ENCODE peak calls at places on chromosomes 5 and 9, in nine cellular contexts. G is tibial nerve, M is spleen, E is GM06990, R is IMR-90, I is testis, B is esophagus squamous epithelium, P is heart left ventricle, O is PC-3. T is an unnamed sample.

GRCh38 chr5:61333351-61334223 is 1.5 kb downstream of the ZSWIM6 start:
- DNase-seq in G (no peak), M (peak), E (peak), R (no peak), I (peak), B (no peak), P (peak), O (peak), T (no peak)

GRCh38 chr5:36607838-36608783 is 1.7 kb downstream of the SLC1A3 start:
- DNase-seq in G (no peak), M (no peak), E (no peak), R (no peak), I (no peak), B (no peak), P (no peak), O (peak), T (peak)

GRCh38 chr9:136014928-136015633 is 53.9 kb upstream of the UBAC1 start:
- DNase-seq in G (no peak), M (peak), E (no peak), R (no peak), I (no peak), B (no peak), P (no peak), O (no peak), T (no peak)

GRCh38 chr5:146515473-146516150 is 378 bp downstream of the GPR151 start:
- DNase-seq in G (no peak), M (no peak), E (no peak), R (no peak), I (no peak), B (no peak), P (no peak), O (no peak), T (no peak)

GRCh38 chr5:125338804-125339203 is 592.4 kb upstream of the ZNF608 start:
- DNase-seq in G (no peak), M (no peak), E (no peak), R (no peak), I (no peak), B (no peak), P (no peak), O (no peak), T (no peak)

GRCh38 chr5:93243481-93243880 is 337.5 kb downstream of the NR2F1-AS1 start:
- DNase-seq in G (no peak), M (no peak), E (no peak), R (no peak), I (no peak), B (no peak), P (no peak), O (no peak), T (no peak)

GRCh38 chr9:121916008-121916407 is 177.1 kb downstream of the TTLL11 start:
- DNase-seq in G (no peak), M (no peak), E (no peak), R (peak), I (no peak), B (no peak), P (no peak), O (no peak), T (peak)

GRCh38 chr5:45262061-45262590 is 434.1 kb downstream of the HCN1 start:
- DNase-seq in G (no peak), M (peak), E (no peak), R (no peak), I (peak), B (no peak), P (no peak), O (no peak), T (no peak)

GRCh38 chr5:172807766-172808311 is 26.2 kb upstream of the ERGIC1 start:
- DNase-seq in G (no peak), M (no peak), E (no peak), R (no peak), I (no peak), B (no peak), P (no peak), O (no peak), T (no peak)

GRCh38 chr5:172809774-172810173 is 24.3 kb upstream of the ERGIC1 start:
- DNase-seq in G (no peak), M (no peak), E (no peak), R (no peak), I (no peak), B (no peak), P (no peak), O (no peak), T (no peak)

GRCh38 chr5:172805018-172805683 is 28.9 kb upstream of the ERGIC1 start:
- DNase-seq in G (no peak), M (no peak), E (no peak), R (no peak), I (no peak), B (no peak), P (no peak), O (no peak), T (no peak)

GRCh38 chr5:172805736-172806255 is 28.3 kb upstream of the ERGIC1 start:
- DNase-seq in G (no peak), M (peak), E (no peak), R (no peak), I (no peak), B (no peak), P (no peak), O (no peak), T (no peak)

GRCh38 chr5:172806897-172807672 is 27.0 kb upstream of the ERGIC1 start:
- DNase-seq in G (peak), M (peak), E (peak), R (peak), I (peak), B (peak), P (peak), O (peak), T (peak)
- H3K4me3 ChIP-seq in G (peak), M (peak), E (peak), R (no peak), I (no peak), B (peak), P (peak), O (no peak), T (no peak)

DNA sequence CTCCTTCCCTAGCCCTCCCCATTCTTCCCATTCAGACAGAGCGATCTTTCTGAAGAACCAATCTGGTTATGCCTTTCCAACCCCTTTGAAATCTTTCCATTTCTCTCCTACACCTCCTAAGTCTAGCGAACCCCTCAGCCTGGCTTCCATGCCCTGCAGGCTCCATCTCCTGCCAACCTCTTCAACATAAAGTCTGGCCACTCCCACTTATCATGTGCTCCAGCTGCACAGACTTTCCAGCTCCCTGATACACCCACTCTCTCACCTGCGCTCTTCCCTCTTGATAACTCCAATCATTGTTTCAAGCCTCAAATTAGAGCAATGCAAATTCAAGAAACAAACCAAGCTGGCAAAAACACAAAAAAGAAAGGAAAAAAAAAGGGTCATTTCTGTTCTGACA is 3.8 kb upstream of the ORM1 start:
- DNase-seq in G (no peak), M (peak), E (no peak), R (no peak), I (peak), B (no peak), P (no peak), O (no peak), T (no peak)
- TF ChIP-seq CTCF in G (no peak), M (no peak), E (no peak), R (no peak), I (no peak), B (no peak), P (no peak), O (no peak), T (no peak)

GRCh38 chr9:13070612-13071595 is 208.6 kb downstream of the MPDZ start:
- DNase-seq in G (no peak), M (no peak), E (no peak), R (no peak), I (no peak), B (no peak), P (no peak), O (no peak), T (no peak)
- H3K4me3 ChIP-seq in G (no peak), M (no peak), E (no peak), R (no peak), I (no peak), B (no peak), P (no peak), O (no peak), T (no peak)

GRCh38 chr5:149904977-149905376 is 39.6 kb downstream of the PDE6A start:
- DNase-seq in G (no peak), M (no peak), E (no peak), R (no peak), I (no peak), B (no peak), P (no peak), O (no peak), T (no peak)
- TF ChIP-seq CTCF in G (no peak), M (no peak), E (no peak), R (no peak), I (no peak), B (no peak), P (no peak), O (no peak), T (no peak)

GRCh38 chr5:524442-525163 is at the start of gene SLC9A3:
- DNase-seq in G (no peak), M (no peak), E (no peak), R (no peak), I (no peak), B (no peak), P (no peak), O (no peak), T (no peak)
- H3K4me3 ChIP-seq in G (peak), M (peak), E (no peak), R (no peak), I (no peak), B (peak), P (peak), O (no peak), T (no peak)

DNA sequence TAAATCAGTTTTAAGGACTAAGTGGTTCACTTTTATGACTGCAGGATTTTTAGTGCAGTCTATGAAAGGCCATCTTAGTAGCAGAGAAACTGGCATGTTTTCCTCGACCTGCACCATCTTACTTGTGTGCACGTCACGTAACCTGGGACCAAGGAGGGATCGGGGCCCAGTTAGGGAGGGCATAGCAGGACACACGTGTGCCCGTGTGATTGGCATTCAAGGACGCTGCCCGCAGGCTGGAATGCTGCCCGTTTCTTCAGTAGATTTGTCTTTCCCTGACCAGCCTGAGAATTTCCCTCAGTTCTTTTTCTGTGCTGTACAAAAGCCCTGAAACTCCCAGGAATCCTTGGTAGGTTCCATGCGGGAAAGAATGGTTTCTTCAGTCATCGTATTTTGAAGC is 196.3 kb downstream of the TRIO start:
- DNase-seq in G (no peak), M (no peak), E (no peak), R (no peak), I (peak), B (no peak), P (no peak), O (no peak), T (no peak)
- TF ChIP-seq CTCF in G (no peak), M (no peak), E (no peak), R (no peak), I (no peak), B (no peak), P (no peak), O (no peak), T (no peak)

GRCh38 chr5:100827481-100827889 is 75.6 kb downstream of the ST8SIA4 start:
- DNase-seq in G (no peak), M (no peak), E (peak), R (no peak), I (no peak), B (no peak), P (no peak), O (peak), T (peak)
- H3K4me3 ChIP-seq in G (no peak), M (no peak), E (no peak), R (no peak), I (no peak), B (no peak), P (no peak), O (peak), T (no peak)

GRCh38 chr5:101590384-101590783 is 687.3 kb upstream of the ST8SIA4 start:
- DNase-seq in G (no peak), M (no peak), E (no peak), R (no peak), I (no peak), B (no peak), P (no peak), O (peak), T (peak)
- TF ChIP-seq CTCF in G (no peak), M (no peak), E (peak), R (no peak), I (peak), B (no peak), P (no peak), O (peak), T (peak)

GRCh38 chr9:94553029-94553938 is 1.6 kb upstream of the PCAT7 start:
- DNase-seq in G (no peak), M (no peak), E (no peak), R (no peak), I (peak), B (no peak), P (no peak), O (peak), T (no peak)
- H3K4me3 ChIP-seq in G (no peak), M (no peak), E (no peak), R (no peak), I (no peak), B (no peak), P (no peak), O (peak), T (no peak)

T was measured in fibroblast of mammary gland.